ENCODE peak calls at places on chromosomes 4 and X, in nine cellular contexts. T is K562, R is mammary epithelial cell, Q is H1, J is MM.1S, P is fibroblast of lung, C is GM23338, V is DND-41, E is hepatocyte. F is an unnamed sample.

GRCh38 chrX:3592184-3592583 is 121.3 kb downstream of the PRKX start:
- DNase-seq in T (no peak), R (no peak), Q (peak; percentile 56), J (no peak), P (no peak), C (peak; percentile 69), V (no peak), E (no peak), F (no peak)

GRCh38 chr4:150104401-150105027 is 26.3 kb downstream of the DCLK2 start:
- DNase-seq in T (no peak), R (no peak), Q (no peak), J (no peak), P (peak; percentile 23), C (no peak), V (no peak), E (no peak), F (no peak)

GRCh38 chr4:791201-791865 is 34.6 kb downstream of the CPLX1 start:
- DNase-seq in T (no peak), R (no peak), Q (no peak), J (no peak), P (no peak), C (no peak), V (no peak), E (no peak), F (no peak)

GRCh38 chr4:174211611-174212044 is 71.8 kb downstream of the FBXO8 start:
- DNase-seq in T (no peak), R (no peak), Q (no peak), J (no peak), P (no peak), C (no peak), V (no peak), E (no peak), F (no peak)

GRCh38 chrX:111098874-111099273 is 2.9 kb downstream of the PAK3 start:
- DNase-seq in T (peak; percentile 55), R (no peak), Q (no peak), J (peak; percentile 72), P (peak; percentile 3), C (peak; percentile 81), V (peak; percentile 41), E (peak; percentile 77), F (no peak)

GRCh38 chr4:72864898-72865297 is 204.6 kb downstream of the COX18 start:
- DNase-seq in T (no peak), R (no peak), Q (no peak), J (no peak), P (no peak), C (no peak), V (no peak), E (no peak), F (no peak)

GRCh38 chr4:17762705-17763104 is 18.7 kb downstream of the FAM184B start:
- DNase-seq in T (peak; percentile 37), R (peak; percentile 67), Q (no peak), J (no peak), P (peak; percentile 44), C (peak; percentile 20), V (peak; percentile 12), E (no peak), F (no peak)

GRCh38 chr4:72817012-72817411 is 248.0 kb upstream of the ADAMTS3 start:
- DNase-seq in T (no peak), R (no peak), Q (no peak), J (no peak), P (no peak), C (no peak), V (no peak), E (no peak), F (no peak)

GRCh38 chr4:169582706-169583105 is 29.7 kb downstream of the NEK1 start:
- DNase-seq in T (no peak), R (peak; percentile 58), Q (no peak), J (no peak), P (peak; percentile 29), C (peak; percentile 6), V (no peak), E (no peak), F (no peak)

GRCh38 chrX:47854474-47854873 is 17.8 kb downstream of the ZNF81 start:
- DNase-seq in T (no peak), R (peak; percentile 14), Q (no peak), J (peak; percentile 53), P (peak; percentile 36), C (peak; percentile 31), V (peak; percentile 24), E (peak; percentile 30), F (no peak)

GRCh38 chrX:51035746-51036145 is 125.2 kb downstream of the BMP15 start:
- DNase-seq in T (no peak), R (no peak), Q (no peak), J (no peak), P (no peak), C (no peak), V (no peak), E (no peak), F (no peak)

GRCh38 chrX:37825225-37825842 is 22.0 kb downstream of the DYNLT3 start:
- DNase-seq in T (peak; percentile 22), R (peak; percentile 26), Q (no peak), J (peak; percentile 53), P (peak; percentile 46), C (peak; percentile 59), V (peak; percentile 72), E (peak; percentile 43), F (no peak)

GRCh38 chr4:100907465-100908454 is 389.9 kb upstream of the EMCN start:
- DNase-seq in T (no peak), R (peak; percentile 23), Q (no peak), J (no peak), P (peak; percentile 6), C (no peak), V (no peak), E (no peak), F (no peak)

GRCh38 chr4:19850909-19851308 is 400.8 kb upstream of the SLIT2 start:
- DNase-seq in T (no peak), R (peak; percentile 27), Q (peak; percentile 2), J (no peak), P (peak; percentile 84), C (no peak), V (no peak), E (no peak), F (no peak)

GRCh38 chr4:156247470-156247869 is 293.8 kb upstream of the CTSO start:
- DNase-seq in T (no peak), R (no peak), Q (no peak), J (no peak), P (no peak), C (no peak), V (no peak), E (no peak), F (no peak)

GRCh38 chrX:132270699-132271098 is 51.5 kb upstream of the RAP2C start:
- DNase-seq in T (no peak), R (peak; percentile 85), Q (no peak), J (no peak), P (peak; percentile 95), C (no peak), V (no peak), E (peak; percentile 54), F (peak; percentile 61)

GRCh38 chr4:2850966-2851782 is 7.5 kb downstream of the ADD1 start:
- DNase-seq in T (no peak), R (no peak), Q (no peak), J (no peak), P (peak; percentile 71), C (no peak), V (no peak), E (no peak), F (no peak)

GRCh38 chr4:167989815-167990214 is 102.5 kb upstream of the ANXA10 start:
- DNase-seq in T (no peak), R (no peak), Q (no peak), J (no peak), P (no peak), C (no peak), V (no peak), E (no peak), F (no peak)

GRCh38 chrX:13569479-13570244 is at the start of gene EGFL6:
- DNase-seq in T (no peak), R (no peak), Q (no peak), J (no peak), P (no peak), C (peak; percentile 38), V (no peak), E (peak; percentile 13), F (no peak)
- TF ChIP-seq EZH2 in T (no peak), R (no peak), Q (peak; percentile 48), J (no peak), P (no peak), C (no peak), V (no peak), E (no peak), F (peak; percentile 74)

GRCh38 chr4:81003549-81004240 is 26.8 kb upstream of the BMP3 start:
- DNase-seq in T (no peak), R (no peak), Q (no peak), J (no peak), P (no peak), C (no peak), V (no peak), E (no peak), F (no peak)

GRCh38 chr4:80999943-81000342 is 30.6 kb upstream of the BMP3 start:
- DNase-seq in T (no peak), R (no peak), Q (no peak), J (no peak), P (no peak), C (no peak), V (no peak), E (no peak), F (no peak)
- H3K4me3 ChIP-seq in T (no peak overlapping the region), R (no peak overlapping the region), Q (no peak overlapping the region), J (no peak overlapping the region), P (no peak overlapping the region), C (no peak overlapping the region), V (no peak overlapping the region), E (no peak overlapping the region), F (no peak overlapping the region)

GRCh38 chrX:53324085-53324484 is 42.7 kb upstream of the IQSEC2 start:
- DNase-seq in T (no peak), R (no peak), Q (no peak), J (no peak), P (no peak), C (no peak), V (no peak), E (no peak), F (no peak)

GRCh38 chrX:53321216-53321942 is 40.0 kb upstream of the IQSEC2 start:
- DNase-seq in T (peak; percentile 17), R (no peak), Q (no peak), J (no peak), P (no peak), C (peak; percentile 22), V (no peak), E (peak; percentile 26), F (no peak)

GRCh38 chrX:53320543-53321215 is 39.3 kb upstream of the IQSEC2 start:
- DNase-seq in T (no peak), R (no peak), Q (no peak), J (no peak), P (no peak), C (peak; percentile 15), V (no peak), E (peak; percentile 16), F (no peak)

GRCh38 chrX:53323196-53323595 is 41.8 kb upstream of the IQSEC2 start:
- DNase-seq in T (no peak), R (no peak), Q (no peak), J (no peak), P (no peak), C (no peak), V (no peak), E (no peak), F (no peak)

GRCh38 chrX:53321943-53322497 is 40.6 kb upstream of the IQSEC2 start:
- DNase-seq in T (no peak), R (no peak), Q (no peak), J (no peak), P (no peak), C (no peak), V (no peak), E (no peak), F (no peak)
- TF ChIP-seq EZH2 in T (no peak), R (peak; percentile 68), Q (no peak), J (no peak), P (peak; percentile 65), C (no peak), V (no peak), E (no peak), F (peak; percentile 56)

GRCh38 chr4:70613182-70613892 is 15.2 kb upstream of the ENAM start:
- DNase-seq in T (no peak), R (no peak), Q (no peak), J (no peak), P (no peak), C (no peak), V (no peak), E (peak; percentile 32), F (no peak)
- H3K4me3 ChIP-seq in T (no peak overlapping the region), R (no peak overlapping the region), Q (no peak overlapping the region), J (peak overlapping the region; percentile 10), P (peak overlapping the region; percentile 61), C (no peak overlapping the region), V (no peak overlapping the region), E (no peak overlapping the region), F (peak overlapping the region; percentile 29)